ENCODE peak calls at places on chromosome 11, in six cellular contexts. E is stomach; R is HCT116; J is stimulated activated CD4-positive, alpha-beta T cell treated with anti-CD3 and anti-CD28 coated beads, Interleukin-4, amount 100 ng/mL, for 24 hours; P is GM20000; W is adipocyte. Z is an unnamed sample.
A peak's percentile ranks its signal among the peaks of the same experiment; 100 is the strongest.

GRCh38 chr11:48210052-48210451 is 6.6 kb upstream of the OR4B1 start:
- DNase-seq in J (no peak), P (no peak), W (peak; percentile 9), R (no peak), E (no peak), Z (peak; percentile 20)

GRCh38 chr11:119169272-119169719 is 771 bp downstream of the NLRX1 start:
- DNase-seq in R (peak; percentile 53), W (peak; percentile 24), E (peak; percentile 33), P (peak; percentile 72), J (peak; percentile 43), Z (peak; percentile 39)

GRCh38 chr11:70496591-70497535 is 98.5 kb downstream of the CTTN start:
- DNase-seq in J (no peak), E (no peak), R (no peak), W (no peak), P (no peak), Z (no peak)

GRCh38 chr11:64600281-64600992 is 9.4 kb downstream of the SLC22A12 start:
- DNase-seq in J (no peak), R (no peak), P (no peak), E (no peak), W (no peak), Z (no peak)

GRCh38 chr11:83978942-83979341 is 692.8 kb upstream of the CCDC90B start:
- DNase-seq in P (no peak), E (no peak), W (no peak), R (no peak), J (no peak), Z (no peak)

GRCh38 chr11:61795459-61795858 is 2.7 kb downstream of the FEN1 start:
- DNase-seq in R (no peak), P (no peak), J (no peak), W (no peak), E (no peak), Z (no peak)

GRCh38 chr11:116189378-116190170 is 583.2 kb downstream of the BUD13 start:
- DNase-seq in W (no peak), E (no peak), R (no peak), P (no peak), J (no peak), Z (no peak)

GRCh38 chr11:62181097-62181496 is 8.9 kb upstream of the SCGB1D1 start:
- DNase-seq in E (no peak), R (no peak), P (no peak), J (no peak), W (no peak), Z (no peak)

GRCh38 chr11:63553759-63554158 is 9.4 kb downstream of the PLAAT2 start:
- DNase-seq in P (peak; percentile 75), R (no peak), E (no peak), J (peak; percentile 49), W (no peak), Z (no peak)

GRCh38 chr11:10601722-10602281 is 33.3 kb upstream of the LYVE1 start:
- DNase-seq in J (no peak), R (no peak), W (no peak), E (no peak), P (no peak), Z (no peak)

GRCh38 chr11:80163011-80163410 is 722.2 kb upstream of the TENM4 start:
- DNase-seq in P (no peak), W (peak; percentile 79), J (no peak), R (no peak), E (no peak), Z (peak; percentile 67)

GRCh38 chr11:2166091-2166851 is 5.3 kb upstream of the INS start:
- DNase-seq in P (peak; percentile 78), W (peak; percentile 33), J (peak; percentile 45), R (no peak), E (peak; percentile 46), Z (no peak)

GRCh38 chr11:61797263-61797944 is 4.7 kb downstream of the FEN1 start:
- DNase-seq in J (peak; percentile 74), W (peak; percentile 92), P (peak; percentile 69), R (peak; percentile 76), E (peak; percentile 83), Z (peak; percentile 84)

GRCh38 chr11:109298865-109299264 is 123.1 kb upstream of the C11orf87 start:
- DNase-seq in E (no peak), W (peak; percentile 34), R (no peak), J (no peak), P (no peak), Z (peak; percentile 64)

GRCh38 chr11:66639066-66639813 is 737 bp downstream of the RBM4 start:
- DNase-seq in P (no peak), W (peak; percentile 72), R (no peak), J (peak; percentile 27), E (no peak), Z (peak; percentile 48)

GRCh38 chr11:126310992-126311310 is 7.1 kb downstream of the DCPS start:
- DNase-seq in J (no peak), E (no peak), P (no peak), W (no peak), R (no peak), Z (peak; percentile 25)

GRCh38 chr11:86948733-86949132 is 6.5 kb downstream of the FZD4 start:
- DNase-seq in J (no peak), P (no peak), R (no peak), W (no peak), E (no peak), Z (no peak)

GRCh38 chr11:13874596-13874995 is 87.9 kb upstream of the SPON1 start:
- DNase-seq in E (no peak), W (no peak), J (no peak), P (no peak), R (no peak), Z (no peak)

GRCh38 chr11:12008790-12009616 is 577 bp upstream of the DKK3 start:
- DNase-seq in J (no peak), W (peak; percentile 78), R (no peak), E (peak; percentile 47), P (peak; percentile 44), Z (peak; percentile 47)

GRCh38 chr11:69949327-69949726 is 128.8 kb upstream of the ANO1 start:
- DNase-seq in R (peak; percentile 97), P (no peak), W (peak; percentile 68), J (no peak), E (peak; percentile 37), Z (peak; percentile 69)

GRCh38 chr11:35151896-35152295 is 12.9 kb downstream of the CD44 start:
- DNase-seq in P (no peak), E (no peak), R (no peak), J (no peak), W (peak; percentile 13), Z (no peak)

GRCh38 chr11:66604161-66604560 is 11.2 kb downstream of the CCS start:
- DNase-seq in P (no peak), E (no peak), R (no peak), J (no peak), W (no peak), Z (no peak)

GRCh38 chr11:69220581-69221051 is 64.9 kb downstream of the SMIM38 start:
- DNase-seq in W (no peak), P (no peak), J (no peak), E (peak; percentile 25), R (no peak), Z (peak; percentile 68)

GRCh38 chr11:76234704-76235232 is 28.5 kb upstream of the WNT11 start:
- DNase-seq in W (no peak), R (no peak), P (peak; percentile 47), J (no peak), E (peak; percentile 26), Z (no peak)

GRCh38 chr11:112285918-112286317 is 25.3 kb upstream of the PLET1 start:
- DNase-seq in P (no peak), J (no peak), R (no peak), W (peak; percentile 17), E (no peak), Z (no peak)

GRCh38 chr11:1827095-1827797 is 7.5 kb upstream of the SYT8 start:
- DNase-seq in J (no peak), P (no peak), W (peak; percentile 88), E (peak; percentile 90), R (no peak), Z (peak; percentile 89)

GRCh38 chr11:123195182-123196059 is at the start of gene CLMP:
- DNase-seq in W (peak; percentile 89), J (no peak), E (no peak), R (no peak), P (peak; percentile 42), Z (peak; percentile 66)

GRCh38 chr11:83540112-83540675 is 254.0 kb upstream of the CCDC90B start:
- DNase-seq in R (no peak), P (no peak), J (no peak), E (no peak), W (peak; percentile 2), Z (no peak)

GRCh38 chr11:105448703-105449079 is 161.2 kb upstream of the GRIA4 start:
- DNase-seq in W (no peak), E (no peak), J (no peak), P (no peak), R (no peak), Z (no peak)

Z was measured in AG10803.